ENCODE peak calls at places on chromosome 16, in seven cellular contexts. One of them, this sample, is unnamed.

GRCh38 chr16:29154676-29155121 is 169.8 kb downstream of the LAT start:
- DNase-seq in A549: no peak
- DNase-seq in SK-N-SH: no peak
- DNase-seq in K562: no peak
- DNase-seq in GM12878: no peak
- DNase-seq in HCT116: no peak
- DNase-seq in HepG2: no peak
- DNase-seq in this sample: no peak

GRCh38 chr16:66120656-66121055 is 245.8 kb upstream of the CDH5 start:
- DNase-seq in A549: no peak
- DNase-seq in SK-N-SH: no peak
- DNase-seq in K562: no peak
- DNase-seq in GM12878: no peak
- DNase-seq in HCT116: no peak
- DNase-seq in HepG2: no peak
- DNase-seq in this sample: no peak

GRCh38 chr16:47780213-47780612 is 319.1 kb downstream of the PHKB start:
- DNase-seq in A549: no peak
- DNase-seq in SK-N-SH: no peak
- DNase-seq in K562: no peak
- DNase-seq in GM12878: no peak
- DNase-seq in HCT116: no peak
- DNase-seq in HepG2: no peak
- DNase-seq in this sample: no peak

GRCh38 chr16:81889896-81890634 is 111.0 kb downstream of the PLCG2 start:
- DNase-seq in A549: peak; percentile 71
- DNase-seq in SK-N-SH: peak; percentile 70
- DNase-seq in K562: peak; percentile 77
- DNase-seq in GM12878: no peak
- DNase-seq in HCT116: peak; percentile 64
- DNase-seq in HepG2: peak; percentile 70
- DNase-seq in this sample: peak; percentile 58

GRCh38 chr16:80527297-80527696 is 13.5 kb upstream of the DYNLRB2 start:
- DNase-seq in A549: peak; percentile 37
- DNase-seq in SK-N-SH: peak; percentile 11
- DNase-seq in K562: no peak
- DNase-seq in GM12878: no peak
- DNase-seq in HCT116: peak; percentile 8
- DNase-seq in HepG2: peak; percentile 15
- DNase-seq in this sample: no peak

GRCh38 chr16:89936508-89936907 is 12.0 kb upstream of the DEF8 start:
- DNase-seq in A549: no peak
- DNase-seq in SK-N-SH: no peak
- DNase-seq in K562: no peak
- DNase-seq in GM12878: no peak
- DNase-seq in HCT116: no peak
- DNase-seq in HepG2: no peak
- DNase-seq in this sample: no peak

GRCh38 chr16:3023415-3023668 is 400 bp downstream of the HCFC1R1 start:
- DNase-seq in A549: no peak
- DNase-seq in SK-N-SH: no peak
- DNase-seq in K562: no peak
- DNase-seq in GM12878: no peak
- DNase-seq in HCT116: peak; percentile 73
- DNase-seq in HepG2: no peak
- DNase-seq in this sample: peak; percentile 87

GRCh38 chr16:53713403-53714013 is 9.6 kb downstream of the FTO start:
- DNase-seq in A549: no peak
- DNase-seq in SK-N-SH: no peak
- DNase-seq in K562: no peak
- DNase-seq in GM12878: no peak
- DNase-seq in HCT116: no peak
- DNase-seq in HepG2: no peak
- DNase-seq in this sample: no peak

GRCh38 chr16:81220369-81220768 is 18.1 kb upstream of the BCO1 start:
- DNase-seq in A549: no peak
- DNase-seq in SK-N-SH: no peak
- DNase-seq in K562: no peak
- DNase-seq in GM12878: no peak
- DNase-seq in HCT116: no peak
- DNase-seq in HepG2: no peak
- DNase-seq in this sample: no peak

GRCh38 chr16:75591001-75591852 is 25.0 kb downstream of the GABARAPL2 start:
- DNase-seq in A549: no peak
- DNase-seq in SK-N-SH: peak; percentile 54
- DNase-seq in K562: no peak
- DNase-seq in GM12878: no peak
- DNase-seq in HCT116: no peak
- DNase-seq in HepG2: no peak
- DNase-seq in this sample: no peak

GRCh38 chr16:66740010-66740409 is 11.4 kb downstream of the DYNC1LI2 start:
- DNase-seq in A549: peak; percentile 51
- DNase-seq in SK-N-SH: peak; percentile 69
- DNase-seq in K562: peak; percentile 56
- DNase-seq in GM12878: no peak
- DNase-seq in HCT116: no peak
- DNase-seq in HepG2: peak; percentile 39
- DNase-seq in this sample: no peak

GRCh38 chr16:24626251-24626650 is 86.9 kb downstream of the RBBP6 start:
- DNase-seq in A549: no peak
- DNase-seq in SK-N-SH: no peak
- DNase-seq in K562: no peak
- DNase-seq in GM12878: no peak
- DNase-seq in HCT116: no peak
- DNase-seq in HepG2: no peak
- DNase-seq in this sample: no peak

GRCh38 chr16:48613061-48613957 is 3.3 kb upstream of the N4BP1 start:
- DNase-seq in A549: peak; percentile 58
- DNase-seq in SK-N-SH: no peak
- DNase-seq in K562: no peak
- DNase-seq in GM12878: no peak
- DNase-seq in HCT116: no peak
- DNase-seq in HepG2: peak; percentile 76
- DNase-seq in this sample: no peak

GRCh38 chr16:15482068-15482747 is 47.8 kb downstream of the BMERB1 start:
- DNase-seq in A549: peak; percentile 99
- DNase-seq in SK-N-SH: peak; percentile 28
- DNase-seq in K562: peak; percentile 49
- DNase-seq in GM12878: no peak
- DNase-seq in HCT116: peak; percentile 99
- DNase-seq in HepG2: peak; percentile 99
- DNase-seq in this sample: peak; percentile 98

GRCh38 chr16:47578573-47578972 is 117.4 kb downstream of the PHKB start:
- DNase-seq in A549: no peak
- DNase-seq in SK-N-SH: no peak
- DNase-seq in K562: peak; percentile 36
- DNase-seq in GM12878: no peak
- DNase-seq in HCT116: no peak
- DNase-seq in HepG2: no peak
- DNase-seq in this sample: no peak

GRCh38 chr16:66959645-66960177 is 1.4 kb upstream of the CES3 start:
- DNase-seq in A549: no peak
- DNase-seq in SK-N-SH: no peak
- DNase-seq in K562: no peak
- DNase-seq in GM12878: no peak
- DNase-seq in HCT116: no peak
- DNase-seq in HepG2: no peak
- DNase-seq in this sample: no peak

GRCh38 chr16:57533618-57534336 is 2.6 kb downstream of the CCDC102A start:
- DNase-seq in A549: no peak
- DNase-seq in SK-N-SH: peak; percentile 66
- DNase-seq in K562: no peak
- DNase-seq in GM12878: no peak
- DNase-seq in HCT116: no peak
- DNase-seq in HepG2: no peak
- DNase-seq in this sample: no peak
- H3K4me1 ChIP-seq in A549: peaks cover 63% of the 10 kb centered on the region
- H3K4me1 ChIP-seq in SK-N-SH: peaks cover 43% of the 10 kb centered on the region
- H3K4me1 ChIP-seq in K562: peaks cover 34% of the 10 kb centered on the region
- H3K4me1 ChIP-seq in GM12878: peaks cover 61% of the 10 kb centered on the region
- H3K4me1 ChIP-seq in HCT116: peaks cover 20% of the 10 kb centered on the region
- H3K4me1 ChIP-seq in HepG2: peaks cover 76% of the 10 kb centered on the region
- H3K4me1 ChIP-seq in this sample: peaks cover 12% of the 10 kb centered on the region

GRCh38 chr16:27828671-27829070 is 234.8 kb downstream of the GSG1L start:
- DNase-seq in A549: no peak
- DNase-seq in SK-N-SH: no peak
- DNase-seq in K562: no peak
- DNase-seq in GM12878: no peak
- DNase-seq in HCT116: no peak
- DNase-seq in HepG2: no peak
- DNase-seq in this sample: no peak

GRCh38 chr16:27826081-27826892 is 237.2 kb downstream of the GSG1L start:
- DNase-seq in A549: no peak
- DNase-seq in SK-N-SH: no peak
- DNase-seq in K562: no peak
- DNase-seq in GM12878: no peak
- DNase-seq in HCT116: no peak
- DNase-seq in HepG2: no peak
- DNase-seq in this sample: no peak

GRCh38 chr16:27824786-27825185 is 238.7 kb downstream of the GSG1L start:
- DNase-seq in A549: no peak
- DNase-seq in SK-N-SH: no peak
- DNase-seq in K562: no peak
- DNase-seq in GM12878: no peak
- DNase-seq in HCT116: no peak
- DNase-seq in HepG2: no peak
- DNase-seq in this sample: no peak

GRCh38 chr16:27827765-27828164 is 235.7 kb downstream of the GSG1L start:
- DNase-seq in A549: no peak
- DNase-seq in SK-N-SH: no peak
- DNase-seq in K562: no peak
- DNase-seq in GM12878: no peak
- DNase-seq in HCT116: no peak
- DNase-seq in HepG2: no peak
- DNase-seq in this sample: no peak

DNA sequence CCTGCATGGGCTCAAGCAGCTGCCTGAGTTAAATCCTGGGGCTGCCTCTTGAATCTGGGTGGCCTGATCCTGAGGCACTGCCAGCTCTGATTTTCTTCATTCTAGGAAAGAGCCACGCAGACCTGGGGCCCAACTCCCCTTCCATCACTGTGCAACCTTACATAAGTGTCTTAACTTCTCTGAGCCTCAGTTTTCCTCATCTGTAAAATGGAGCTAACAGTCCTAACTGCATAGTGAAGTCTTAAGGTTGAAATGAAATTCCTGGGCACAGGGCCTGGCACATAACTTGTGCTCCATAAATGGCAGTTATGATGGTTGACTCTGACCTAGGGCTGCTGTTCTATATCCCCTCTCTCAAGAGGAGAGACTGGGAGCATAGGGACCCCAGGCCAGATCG is 236.6 kb downstream of the GSG1L start:
- DNase-seq in A549: no peak
- DNase-seq in SK-N-SH: no peak
- DNase-seq in K562: no peak
- DNase-seq in GM12878: no peak
- DNase-seq in HCT116: no peak
- DNase-seq in HepG2: no peak
- DNase-seq in this sample: no peak
- TF ChIP-seq REST in A549: no peak
- TF ChIP-seq REST in SK-N-SH: no peak
- TF ChIP-seq REST in K562: no peak
- TF ChIP-seq REST in GM12878: no peak
- TF ChIP-seq REST in HCT116: no peak
- TF ChIP-seq REST in HepG2: no peak
- TF ChIP-seq REST in this sample: no peak

DNA sequence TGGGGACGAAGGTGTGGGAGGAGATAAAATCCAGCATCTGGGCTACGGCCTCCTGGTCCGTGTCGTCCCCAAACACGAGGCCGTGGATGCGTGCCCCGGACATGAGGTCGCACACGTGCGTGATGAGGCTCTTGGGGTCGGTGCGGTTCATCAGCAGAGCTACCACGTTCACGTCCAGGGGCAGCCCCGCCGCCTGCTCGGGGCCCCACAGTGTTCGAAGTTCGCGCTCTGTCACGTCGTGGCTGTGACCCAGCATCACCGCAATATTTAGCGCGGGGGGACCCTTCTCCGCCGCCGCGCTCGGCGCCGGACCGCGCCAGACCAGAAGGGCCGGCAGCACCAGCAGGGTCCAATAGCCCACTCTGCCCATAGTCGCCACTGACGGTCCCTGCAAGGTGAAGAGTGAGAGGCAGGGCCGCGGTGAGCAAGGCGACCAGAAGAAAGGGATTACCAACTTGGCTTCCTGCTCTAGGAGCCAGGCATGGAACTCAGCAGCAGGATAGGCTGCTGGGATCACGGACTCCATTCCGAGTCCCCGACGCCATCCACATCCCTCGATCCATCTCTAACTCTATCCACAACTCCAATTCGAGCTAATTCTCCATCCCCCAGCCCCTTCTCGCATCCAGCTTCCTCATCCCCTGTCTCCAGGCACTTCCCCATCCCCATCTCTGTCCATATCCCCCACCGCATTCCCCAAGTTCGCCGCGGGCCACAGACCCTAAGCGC is 2.0 kb downstream of the GRIN2A start:
- DNase-seq in A549: no peak
- DNase-seq in SK-N-SH: no peak
- DNase-seq in K562: no peak
- DNase-seq in GM12878: no peak
- DNase-seq in HCT116: no peak
- DNase-seq in HepG2: no peak
- DNase-seq in this sample: no peak
- H3K9me3 ChIP-seq in A549: no peaks in the 10 kb centered on the region
- H3K9me3 ChIP-seq in SK-N-SH: no peaks in the 10 kb centered on the region
- H3K9me3 ChIP-seq in K562: no peaks in the 10 kb centered on the region
- H3K9me3 ChIP-seq in GM12878: no peaks in the 10 kb centered on the region
- H3K9me3 ChIP-seq in HCT116: no peaks in the 10 kb centered on the region
- H3K9me3 ChIP-seq in HepG2: no peaks in the 10 kb centered on the region
- H3K9me3 ChIP-seq in this sample: no peaks in the 10 kb centered on the region

DNA sequence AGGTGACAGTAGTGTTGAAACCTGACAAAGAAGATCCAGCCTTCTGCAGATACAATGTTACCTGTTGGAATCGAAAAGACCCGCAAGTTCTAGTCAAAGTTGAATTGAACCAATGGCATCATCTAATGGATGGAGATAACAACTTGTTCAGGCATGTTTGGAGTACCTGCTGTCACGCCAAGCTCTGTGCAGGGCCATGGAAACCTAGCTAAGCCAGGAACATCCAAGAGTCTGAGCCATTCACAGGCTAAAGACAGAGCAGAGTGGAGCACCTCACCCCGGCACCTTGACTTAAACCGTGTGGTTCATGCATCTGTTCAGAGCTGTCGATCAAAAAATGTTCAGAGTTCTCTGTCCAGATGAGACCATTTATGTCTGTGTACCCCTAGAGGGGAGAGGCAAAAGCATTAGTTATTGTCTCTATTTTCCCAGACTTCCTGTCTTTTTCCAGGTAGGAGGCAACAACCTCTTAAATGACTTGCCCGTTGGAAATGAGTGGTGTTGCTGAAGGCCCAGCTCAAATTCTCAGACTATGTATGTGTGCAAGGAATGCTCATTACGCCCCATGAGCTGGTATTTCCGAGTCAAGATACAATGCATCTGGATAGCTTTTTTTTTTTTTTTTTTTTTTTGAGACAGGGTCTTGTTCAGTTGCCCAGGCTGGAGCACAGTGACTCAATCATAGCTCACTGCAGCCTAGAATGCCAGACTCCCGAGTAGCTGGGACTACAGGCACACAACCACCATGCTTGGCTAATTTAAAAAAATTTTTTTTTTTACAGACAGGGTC is 44.9 kb upstream of the XYLT1 start:
- DNase-seq in A549: peak; percentile 20
- DNase-seq in SK-N-SH: no peak
- DNase-seq in K562: no peak
- DNase-seq in GM12878: no peak
- DNase-seq in HCT116: no peak
- DNase-seq in HepG2: no peak
- DNase-seq in this sample: no peak
- H3K4me1 ChIP-seq in A549: no peaks in the 10 kb centered on the region
- H3K4me1 ChIP-seq in SK-N-SH: peaks cover 4% of the 10 kb centered on the region
- H3K4me1 ChIP-seq in K562: no peaks in the 10 kb centered on the region
- H3K4me1 ChIP-seq in GM12878: no peaks in the 10 kb centered on the region
- H3K4me1 ChIP-seq in HCT116: no peaks in the 10 kb centered on the region
- H3K4me1 ChIP-seq in HepG2: no peaks in the 10 kb centered on the region
- H3K4me1 ChIP-seq in this sample: no peaks in the 10 kb centered on the region